ENCODE peak calls at places on chromosomes 13 and 19, in nine cellular contexts. One of them, this sample, is unnamed.

GRCh38 chr19:48926909-48927308 is 6.6 kb upstream of the DHDH start:
- DNase-seq in cardiac muscle cell: no peak
- DNase-seq in SK-N-SH: no peak
- DNase-seq in nephron progenitor cell: no peak
- DNase-seq in breast epithelium: peak
- DNase-seq in colonic mucosa: peak
- DNase-seq in activated CD8-positive, alpha-beta T cell treated with anti-CD3 and anti-CD28 coated beads for 36 hours: peak
- DNase-seq in hepatocyte: peak
- DNase-seq in RWPE1: peak
- DNase-seq in this sample: peak

GRCh38 chr13:61410669-61411297 is 4.9 kb downstream of the PCDH20 start:
- DNase-seq in cardiac muscle cell: peak
- DNase-seq in SK-N-SH: peak
- DNase-seq in nephron progenitor cell: no peak
- DNase-seq in breast epithelium: no peak
- DNase-seq in colonic mucosa: no peak
- DNase-seq in activated CD8-positive, alpha-beta T cell treated with anti-CD3 and anti-CD28 coated beads for 36 hours: no peak
- DNase-seq in hepatocyte: peak
- DNase-seq in RWPE1: peak
- DNase-seq in this sample: no peak

GRCh38 chr19:14505488-14506239 is 9.7 kb upstream of the GIPC1 start:
- DNase-seq in cardiac muscle cell: peak
- DNase-seq in SK-N-SH: peak
- DNase-seq in nephron progenitor cell: peak
- DNase-seq in breast epithelium: peak
- DNase-seq in colonic mucosa: peak
- DNase-seq in activated CD8-positive, alpha-beta T cell treated with anti-CD3 and anti-CD28 coated beads for 36 hours: peak
- DNase-seq in hepatocyte: peak
- DNase-seq in RWPE1: peak
- DNase-seq in this sample: no peak

GRCh38 chr19:54123682-54124081 is 8.1 kb downstream of the PRPF31 start:
- DNase-seq in cardiac muscle cell: no peak
- DNase-seq in SK-N-SH: no peak
- DNase-seq in nephron progenitor cell: no peak
- DNase-seq in breast epithelium: no peak
- DNase-seq in colonic mucosa: no peak
- DNase-seq in activated CD8-positive, alpha-beta T cell treated with anti-CD3 and anti-CD28 coated beads for 36 hours: no peak
- DNase-seq in hepatocyte: no peak
- DNase-seq in RWPE1: no peak
- DNase-seq in this sample: no peak

GRCh38 chr13:79541426-79542049 is 60.6 kb downstream of the NDFIP2 start:
- DNase-seq in cardiac muscle cell: peak
- DNase-seq in SK-N-SH: peak
- DNase-seq in nephron progenitor cell: peak
- DNase-seq in breast epithelium: no peak
- DNase-seq in colonic mucosa: no peak
- DNase-seq in activated CD8-positive, alpha-beta T cell treated with anti-CD3 and anti-CD28 coated beads for 36 hours: no peak
- DNase-seq in hepatocyte: peak
- DNase-seq in RWPE1: peak
- DNase-seq in this sample: peak

GRCh38 chr13:29924951-29925350 is 74.5 kb upstream of the UBL3 start:
- DNase-seq in cardiac muscle cell: no peak
- DNase-seq in SK-N-SH: no peak
- DNase-seq in nephron progenitor cell: no peak
- DNase-seq in breast epithelium: no peak
- DNase-seq in colonic mucosa: no peak
- DNase-seq in activated CD8-positive, alpha-beta T cell treated with anti-CD3 and anti-CD28 coated beads for 36 hours: no peak
- DNase-seq in hepatocyte: no peak
- DNase-seq in RWPE1: no peak
- DNase-seq in this sample: no peak

GRCh38 chr19:10228925-10229324 is 2.2 kb downstream of the S1PR2 start:
- DNase-seq in cardiac muscle cell: peak
- DNase-seq in SK-N-SH: peak
- DNase-seq in nephron progenitor cell: peak
- DNase-seq in breast epithelium: no peak
- DNase-seq in colonic mucosa: peak
- DNase-seq in activated CD8-positive, alpha-beta T cell treated with anti-CD3 and anti-CD28 coated beads for 36 hours: peak
- DNase-seq in hepatocyte: peak
- DNase-seq in RWPE1: peak
- DNase-seq in this sample: no peak

GRCh38 chr19:495440-496332 is 600 bp upstream of the MADCAM1 start:
- DNase-seq in cardiac muscle cell: no peak
- DNase-seq in SK-N-SH: peak
- DNase-seq in nephron progenitor cell: peak
- DNase-seq in breast epithelium: no peak
- DNase-seq in colonic mucosa: no peak
- DNase-seq in activated CD8-positive, alpha-beta T cell treated with anti-CD3 and anti-CD28 coated beads for 36 hours: peak
- DNase-seq in hepatocyte: peak
- DNase-seq in RWPE1: no peak
- DNase-seq in this sample: no peak

GRCh38 chr13:21079761-21080730 is 18.7 kb upstream of the LATS2 start:
- DNase-seq in cardiac muscle cell: no peak
- DNase-seq in SK-N-SH: no peak
- DNase-seq in nephron progenitor cell: no peak
- DNase-seq in breast epithelium: no peak
- DNase-seq in colonic mucosa: no peak
- DNase-seq in activated CD8-positive, alpha-beta T cell treated with anti-CD3 and anti-CD28 coated beads for 36 hours: no peak
- DNase-seq in hepatocyte: no peak
- DNase-seq in RWPE1: peak
- DNase-seq in this sample: peak

GRCh38 chr13:99743079-99743478 is 228.5 kb downstream of the ZIC5 start:
- DNase-seq in cardiac muscle cell: no peak
- DNase-seq in SK-N-SH: no peak
- DNase-seq in nephron progenitor cell: no peak
- DNase-seq in breast epithelium: no peak
- DNase-seq in colonic mucosa: no peak
- DNase-seq in activated CD8-positive, alpha-beta T cell treated with anti-CD3 and anti-CD28 coated beads for 36 hours: no peak
- DNase-seq in hepatocyte: no peak
- DNase-seq in RWPE1: no peak
- DNase-seq in this sample: no peak

GRCh38 chr19:6532244-6532999 is 1.6 kb downstream of the TNFSF9 start:
- DNase-seq in cardiac muscle cell: no peak
- DNase-seq in SK-N-SH: no peak
- DNase-seq in nephron progenitor cell: no peak
- DNase-seq in breast epithelium: no peak
- DNase-seq in colonic mucosa: no peak
- DNase-seq in activated CD8-positive, alpha-beta T cell treated with anti-CD3 and anti-CD28 coated beads for 36 hours: peak
- DNase-seq in hepatocyte: no peak
- DNase-seq in RWPE1: no peak
- DNase-seq in this sample: no peak

GRCh38 chr13:42532561-42533335 is 41.2 kb upstream of the TNFSF11 start:
- DNase-seq in cardiac muscle cell: no peak
- DNase-seq in SK-N-SH: no peak
- DNase-seq in nephron progenitor cell: no peak
- DNase-seq in breast epithelium: no peak
- DNase-seq in colonic mucosa: no peak
- DNase-seq in activated CD8-positive, alpha-beta T cell treated with anti-CD3 and anti-CD28 coated beads for 36 hours: no peak
- DNase-seq in hepatocyte: no peak
- DNase-seq in RWPE1: no peak
- DNase-seq in this sample: no peak

GRCh38 chr19:42269518-42270345 is 680 bp downstream of the CIC start:
- DNase-seq in cardiac muscle cell: no peak
- DNase-seq in SK-N-SH: no peak
- DNase-seq in nephron progenitor cell: no peak
- DNase-seq in breast epithelium: peak
- DNase-seq in colonic mucosa: peak
- DNase-seq in activated CD8-positive, alpha-beta T cell treated with anti-CD3 and anti-CD28 coated beads for 36 hours: no peak
- DNase-seq in hepatocyte: no peak
- DNase-seq in RWPE1: no peak
- DNase-seq in this sample: no peak

GRCh38 chr13:113202912-113203311 is 5.6 kb downstream of the PCID2 start:
- DNase-seq in cardiac muscle cell: no peak
- DNase-seq in SK-N-SH: no peak
- DNase-seq in nephron progenitor cell: no peak
- DNase-seq in breast epithelium: no peak
- DNase-seq in colonic mucosa: no peak
- DNase-seq in activated CD8-positive, alpha-beta T cell treated with anti-CD3 and anti-CD28 coated beads for 36 hours: no peak
- DNase-seq in hepatocyte: no peak
- DNase-seq in RWPE1: no peak
- DNase-seq in this sample: no peak

GRCh38 chr13:22866221-22866620 is 314.6 kb upstream of the SGCG start:
- DNase-seq in cardiac muscle cell: no peak
- DNase-seq in SK-N-SH: no peak
- DNase-seq in nephron progenitor cell: no peak
- DNase-seq in breast epithelium: no peak
- DNase-seq in colonic mucosa: no peak
- DNase-seq in activated CD8-positive, alpha-beta T cell treated with anti-CD3 and anti-CD28 coated beads for 36 hours: no peak
- DNase-seq in hepatocyte: no peak
- DNase-seq in RWPE1: no peak
- DNase-seq in this sample: no peak
- TF ChIP-seq CTCF in cardiac muscle cell: no peak
- TF ChIP-seq CTCF in SK-N-SH: no peak
- TF ChIP-seq CTCF in nephron progenitor cell: no peak
- TF ChIP-seq CTCF in breast epithelium: no peak
- TF ChIP-seq CTCF in colonic mucosa: no peak
- TF ChIP-seq CTCF in activated CD8-positive, alpha-beta T cell treated with anti-CD3 and anti-CD28 coated beads for 36 hours: no peak
- TF ChIP-seq CTCF in hepatocyte: no peak
- TF ChIP-seq CTCF in RWPE1: no peak
- TF ChIP-seq CTCF in this sample: no peak

GRCh38 chr13:72808917-72809500 is 27.1 kb downstream of the PIBF1 start:
- DNase-seq in cardiac muscle cell: peak
- DNase-seq in SK-N-SH: peak
- DNase-seq in nephron progenitor cell: no peak
- DNase-seq in breast epithelium: no peak
- DNase-seq in colonic mucosa: no peak
- DNase-seq in activated CD8-positive, alpha-beta T cell treated with anti-CD3 and anti-CD28 coated beads for 36 hours: no peak
- DNase-seq in hepatocyte: peak
- DNase-seq in RWPE1: peak
- DNase-seq in this sample: no peak
- TF ChIP-seq CTCF in cardiac muscle cell: peak
- TF ChIP-seq CTCF in SK-N-SH: peak
- TF ChIP-seq CTCF in nephron progenitor cell: peak
- TF ChIP-seq CTCF in breast epithelium: peak
- TF ChIP-seq CTCF in colonic mucosa: peak
- TF ChIP-seq CTCF in activated CD8-positive, alpha-beta T cell treated with anti-CD3 and anti-CD28 coated beads for 36 hours: peak
- TF ChIP-seq CTCF in hepatocyte: peak
- TF ChIP-seq CTCF in RWPE1: peak
- TF ChIP-seq CTCF in this sample: peak

GRCh38 chr13:92966341-92966740 is 260.3 kb upstream of the GPC6 start:
- DNase-seq in cardiac muscle cell: no peak
- DNase-seq in SK-N-SH: no peak
- DNase-seq in nephron progenitor cell: no peak
- DNase-seq in breast epithelium: no peak
- DNase-seq in colonic mucosa: no peak
- DNase-seq in activated CD8-positive, alpha-beta T cell treated with anti-CD3 and anti-CD28 coated beads for 36 hours: no peak
- DNase-seq in hepatocyte: no peak
- DNase-seq in RWPE1: no peak
- DNase-seq in this sample: no peak

GRCh38 chr13:92966900-92967299 is 259.7 kb upstream of the GPC6 start:
- DNase-seq in cardiac muscle cell: no peak
- DNase-seq in SK-N-SH: no peak
- DNase-seq in nephron progenitor cell: no peak
- DNase-seq in breast epithelium: no peak
- DNase-seq in colonic mucosa: no peak
- DNase-seq in activated CD8-positive, alpha-beta T cell treated with anti-CD3 and anti-CD28 coated beads for 36 hours: no peak
- DNase-seq in hepatocyte: no peak
- DNase-seq in RWPE1: no peak
- DNase-seq in this sample: no peak

GRCh38 chr13:92972751-92973150 is 253.9 kb upstream of the GPC6 start:
- DNase-seq in cardiac muscle cell: no peak
- DNase-seq in SK-N-SH: no peak
- DNase-seq in nephron progenitor cell: no peak
- DNase-seq in breast epithelium: no peak
- DNase-seq in colonic mucosa: no peak
- DNase-seq in activated CD8-positive, alpha-beta T cell treated with anti-CD3 and anti-CD28 coated beads for 36 hours: no peak
- DNase-seq in hepatocyte: no peak
- DNase-seq in RWPE1: no peak
- DNase-seq in this sample: no peak

GRCh38 chr13:92963029-92963428 is 263.6 kb upstream of the GPC6 start:
- DNase-seq in cardiac muscle cell: no peak
- DNase-seq in SK-N-SH: no peak
- DNase-seq in nephron progenitor cell: no peak
- DNase-seq in breast epithelium: no peak
- DNase-seq in colonic mucosa: no peak
- DNase-seq in activated CD8-positive, alpha-beta T cell treated with anti-CD3 and anti-CD28 coated beads for 36 hours: no peak
- DNase-seq in hepatocyte: no peak
- DNase-seq in RWPE1: no peak
- DNase-seq in this sample: no peak

DNA sequence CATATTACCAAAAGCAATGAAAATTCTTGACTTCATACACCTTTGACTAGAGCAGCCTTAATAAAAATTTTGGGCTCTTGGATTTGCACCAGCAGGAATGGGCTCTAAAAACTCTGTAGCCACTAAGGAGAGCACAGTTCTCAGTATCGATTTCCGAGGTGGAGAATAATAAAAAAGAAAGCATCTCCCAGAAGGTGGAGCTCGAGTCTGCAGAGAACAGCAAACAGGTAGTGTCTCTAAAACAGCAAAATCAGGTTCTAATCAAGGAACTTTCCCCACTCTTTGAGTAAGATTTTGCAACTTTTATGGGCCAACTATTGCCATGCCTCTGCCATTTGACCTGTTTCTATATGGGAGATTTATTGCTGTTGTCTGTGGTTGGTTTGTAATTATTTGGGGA is 258.7 kb upstream of the GPC6 start:
- DNase-seq in cardiac muscle cell: no peak
- DNase-seq in SK-N-SH: no peak
- DNase-seq in nephron progenitor cell: no peak
- DNase-seq in breast epithelium: no peak
- DNase-seq in colonic mucosa: no peak
- DNase-seq in activated CD8-positive, alpha-beta T cell treated with anti-CD3 and anti-CD28 coated beads for 36 hours: no peak
- DNase-seq in hepatocyte: no peak
- DNase-seq in RWPE1: no peak
- DNase-seq in this sample: no peak
- TF ChIP-seq CTCF in cardiac muscle cell: no peak
- TF ChIP-seq CTCF in SK-N-SH: peak
- TF ChIP-seq CTCF in nephron progenitor cell: no peak
- TF ChIP-seq CTCF in breast epithelium: no peak
- TF ChIP-seq CTCF in colonic mucosa: no peak
- TF ChIP-seq CTCF in activated CD8-positive, alpha-beta T cell treated with anti-CD3 and anti-CD28 coated beads for 36 hours: no peak
- TF ChIP-seq CTCF in hepatocyte: peak
- TF ChIP-seq CTCF in RWPE1: no peak
- TF ChIP-seq CTCF in this sample: peak

GRCh38 chr19:5507056-5507624 is 51.9 kb downstream of the ZNRF4 start:
- DNase-seq in cardiac muscle cell: no peak
- DNase-seq in SK-N-SH: no peak
- DNase-seq in nephron progenitor cell: no peak
- DNase-seq in breast epithelium: no peak
- DNase-seq in colonic mucosa: no peak
- DNase-seq in activated CD8-positive, alpha-beta T cell treated with anti-CD3 and anti-CD28 coated beads for 36 hours: no peak
- DNase-seq in hepatocyte: no peak
- DNase-seq in RWPE1: no peak
- DNase-seq in this sample: no peak

GRCh38 chr19:5498817-5499535 is 43.8 kb downstream of the ZNRF4 start:
- DNase-seq in cardiac muscle cell: peak
- DNase-seq in SK-N-SH: no peak
- DNase-seq in nephron progenitor cell: peak
- DNase-seq in breast epithelium: no peak
- DNase-seq in colonic mucosa: no peak
- DNase-seq in activated CD8-positive, alpha-beta T cell treated with anti-CD3 and anti-CD28 coated beads for 36 hours: no peak
- DNase-seq in hepatocyte: no peak
- DNase-seq in RWPE1: no peak
- DNase-seq in this sample: no peak

GRCh38 chr19:5503598-5503997 is 48.4 kb downstream of the ZNRF4 start:
- DNase-seq in cardiac muscle cell: no peak
- DNase-seq in SK-N-SH: no peak
- DNase-seq in nephron progenitor cell: no peak
- DNase-seq in breast epithelium: no peak
- DNase-seq in colonic mucosa: no peak
- DNase-seq in activated CD8-positive, alpha-beta T cell treated with anti-CD3 and anti-CD28 coated beads for 36 hours: no peak
- DNase-seq in hepatocyte: no peak
- DNase-seq in RWPE1: no peak
- DNase-seq in this sample: no peak

GRCh38 chr19:5501907-5502306 is 46.7 kb downstream of the ZNRF4 start:
- DNase-seq in cardiac muscle cell: no peak
- DNase-seq in SK-N-SH: no peak
- DNase-seq in nephron progenitor cell: no peak
- DNase-seq in breast epithelium: no peak
- DNase-seq in colonic mucosa: no peak
- DNase-seq in activated CD8-positive, alpha-beta T cell treated with anti-CD3 and anti-CD28 coated beads for 36 hours: no peak
- DNase-seq in hepatocyte: no peak
- DNase-seq in RWPE1: no peak
- DNase-seq in this sample: no peak

GRCh38 chr19:5504115-5504514 is 48.9 kb downstream of the ZNRF4 start:
- DNase-seq in cardiac muscle cell: no peak
- DNase-seq in SK-N-SH: no peak
- DNase-seq in nephron progenitor cell: no peak
- DNase-seq in breast epithelium: no peak
- DNase-seq in colonic mucosa: no peak
- DNase-seq in activated CD8-positive, alpha-beta T cell treated with anti-CD3 and anti-CD28 coated beads for 36 hours: no peak
- DNase-seq in hepatocyte: no peak
- DNase-seq in RWPE1: no peak
- DNase-seq in this sample: no peak
- TF ChIP-seq CTCF in cardiac muscle cell: peak
- TF ChIP-seq CTCF in SK-N-SH: no peak
- TF ChIP-seq CTCF in nephron progenitor cell: no peak
- TF ChIP-seq CTCF in breast epithelium: no peak
- TF ChIP-seq CTCF in colonic mucosa: no peak
- TF ChIP-seq CTCF in activated CD8-positive, alpha-beta T cell treated with anti-CD3 and anti-CD28 coated beads for 36 hours: peak
- TF ChIP-seq CTCF in hepatocyte: no peak
- TF ChIP-seq CTCF in RWPE1: no peak
- TF ChIP-seq CTCF in this sample: no peak